ENCODE peak calls at places on chromosomes 6 and 20, in eight cellular contexts. One of them, this sample, is unnamed.
A peak's percentile ranks its signal among the peaks of the same experiment; 100 is the strongest.

GRCh38 chr6:90066715-90067114 is 172.4 kb downstream of the GJA10 start:
- DNase-seq in nucleus accumbens: no peak
- DNase-seq in GM12864: no peak
- DNase-seq in glomerular endothelial cell: no peak
- DNase-seq in naive thymus-derived CD4-positive, alpha-beta T cell: no peak
- DNase-seq in activated CD8-positive, alpha-beta memory T cell treated with anti-CD3 and anti-CD28 coated beads for 1 hour: no peak
- DNase-seq in posterior vena cava: no peak
- DNase-seq in hepatocyte: no peak
- DNase-seq in this sample: no peak

GRCh38 chr6:82013561-82014275 is 233.8 kb downstream of the IBTK start:
- DNase-seq in nucleus accumbens: no peak
- DNase-seq in GM12864: no peak
- DNase-seq in glomerular endothelial cell: peak; percentile 20
- DNase-seq in naive thymus-derived CD4-positive, alpha-beta T cell: no peak
- DNase-seq in activated CD8-positive, alpha-beta memory T cell treated with anti-CD3 and anti-CD28 coated beads for 1 hour: no peak
- DNase-seq in posterior vena cava: no peak
- DNase-seq in hepatocyte: no peak
- DNase-seq in this sample: no peak

GRCh38 chr6:693737-694038 is 749 bp upstream of the EXOC2 start:
- DNase-seq in nucleus accumbens: no peak
- DNase-seq in GM12864: no peak
- DNase-seq in glomerular endothelial cell: no peak
- DNase-seq in naive thymus-derived CD4-positive, alpha-beta T cell: no peak
- DNase-seq in activated CD8-positive, alpha-beta memory T cell treated with anti-CD3 and anti-CD28 coated beads for 1 hour: no peak
- DNase-seq in posterior vena cava: peak; percentile 79
- DNase-seq in hepatocyte: no peak
- DNase-seq in this sample: no peak

GRCh38 chr6:142015011-142015410 is 117.7 kb upstream of the GJE1 start:
- DNase-seq in nucleus accumbens: no peak
- DNase-seq in GM12864: no peak
- DNase-seq in glomerular endothelial cell: no peak
- DNase-seq in naive thymus-derived CD4-positive, alpha-beta T cell: no peak
- DNase-seq in activated CD8-positive, alpha-beta memory T cell treated with anti-CD3 and anti-CD28 coated beads for 1 hour: no peak
- DNase-seq in posterior vena cava: no peak
- DNase-seq in hepatocyte: no peak
- DNase-seq in this sample: no peak

GRCh38 chr6:155495011-155495768 is 39.6 kb upstream of the NOX3 start:
- DNase-seq in nucleus accumbens: no peak
- DNase-seq in GM12864: no peak
- DNase-seq in glomerular endothelial cell: no peak
- DNase-seq in naive thymus-derived CD4-positive, alpha-beta T cell: no peak
- DNase-seq in activated CD8-positive, alpha-beta memory T cell treated with anti-CD3 and anti-CD28 coated beads for 1 hour: no peak
- DNase-seq in posterior vena cava: peak; percentile 82
- DNase-seq in hepatocyte: peak; percentile 59
- DNase-seq in this sample: no peak

GRCh38 chr20:49557449-49557848 is 10.5 kb downstream of the PTGIS start:
- DNase-seq in nucleus accumbens: no peak
- DNase-seq in GM12864: no peak
- DNase-seq in glomerular endothelial cell: no peak
- DNase-seq in naive thymus-derived CD4-positive, alpha-beta T cell: no peak
- DNase-seq in activated CD8-positive, alpha-beta memory T cell treated with anti-CD3 and anti-CD28 coated beads for 1 hour: no peak
- DNase-seq in posterior vena cava: no peak
- DNase-seq in hepatocyte: no peak
- DNase-seq in this sample: no peak

GRCh38 chr20:50136822-50137599 is 16.5 kb downstream of the PEDS1 start:
- DNase-seq in nucleus accumbens: no peak
- DNase-seq in GM12864: no peak
- DNase-seq in glomerular endothelial cell: no peak
- DNase-seq in naive thymus-derived CD4-positive, alpha-beta T cell: no peak
- DNase-seq in activated CD8-positive, alpha-beta memory T cell treated with anti-CD3 and anti-CD28 coated beads for 1 hour: no peak
- DNase-seq in posterior vena cava: no peak
- DNase-seq in hepatocyte: no peak
- DNase-seq in this sample: no peak

GRCh38 chr20:23361108-23361650 is 803 bp upstream of the GZF1 start:
- DNase-seq in nucleus accumbens: no peak
- DNase-seq in GM12864: no peak
- DNase-seq in glomerular endothelial cell: no peak
- DNase-seq in naive thymus-derived CD4-positive, alpha-beta T cell: no peak
- DNase-seq in activated CD8-positive, alpha-beta memory T cell treated with anti-CD3 and anti-CD28 coated beads for 1 hour: no peak
- DNase-seq in posterior vena cava: no peak
- DNase-seq in hepatocyte: peak; percentile 58
- DNase-seq in this sample: no peak

GRCh38 chr6:43817192-43817591 is 47.2 kb downstream of the VEGFA start:
- DNase-seq in nucleus accumbens: no peak
- DNase-seq in GM12864: no peak
- DNase-seq in glomerular endothelial cell: no peak
- DNase-seq in naive thymus-derived CD4-positive, alpha-beta T cell: no peak
- DNase-seq in activated CD8-positive, alpha-beta memory T cell treated with anti-CD3 and anti-CD28 coated beads for 1 hour: no peak
- DNase-seq in posterior vena cava: no peak
- DNase-seq in hepatocyte: peak; percentile 75
- DNase-seq in this sample: no peak

GRCh38 chr6:144912474-144912873 is 627.3 kb downstream of the UTRN start:
- DNase-seq in nucleus accumbens: no peak
- DNase-seq in GM12864: no peak
- DNase-seq in glomerular endothelial cell: no peak
- DNase-seq in naive thymus-derived CD4-positive, alpha-beta T cell: no peak
- DNase-seq in activated CD8-positive, alpha-beta memory T cell treated with anti-CD3 and anti-CD28 coated beads for 1 hour: no peak
- DNase-seq in posterior vena cava: no peak
- DNase-seq in hepatocyte: no peak
- DNase-seq in this sample: no peak

GRCh38 chr20:33664085-33664761 is 2.1 kb downstream of the C20orf144 start:
- DNase-seq in nucleus accumbens: no peak
- DNase-seq in GM12864: no peak
- DNase-seq in glomerular endothelial cell: no peak
- DNase-seq in naive thymus-derived CD4-positive, alpha-beta T cell: no peak
- DNase-seq in activated CD8-positive, alpha-beta memory T cell treated with anti-CD3 and anti-CD28 coated beads for 1 hour: no peak
- DNase-seq in posterior vena cava: no peak
- DNase-seq in hepatocyte: no peak
- DNase-seq in this sample: no peak

GRCh38 chr6:77688641-77689040 is 35.8 kb downstream of the MEI4 start:
- DNase-seq in nucleus accumbens: no peak
- DNase-seq in GM12864: no peak
- DNase-seq in glomerular endothelial cell: no peak
- DNase-seq in naive thymus-derived CD4-positive, alpha-beta T cell: no peak
- DNase-seq in activated CD8-positive, alpha-beta memory T cell treated with anti-CD3 and anti-CD28 coated beads for 1 hour: no peak
- DNase-seq in posterior vena cava: no peak
- DNase-seq in hepatocyte: no peak
- DNase-seq in this sample: no peak

GRCh38 chr6:41984623-41985022 is 43.0 kb upstream of the CCND3 start:
- DNase-seq in nucleus accumbens: no peak
- DNase-seq in GM12864: no peak
- DNase-seq in glomerular endothelial cell: no peak
- DNase-seq in naive thymus-derived CD4-positive, alpha-beta T cell: no peak
- DNase-seq in activated CD8-positive, alpha-beta memory T cell treated with anti-CD3 and anti-CD28 coated beads for 1 hour: no peak
- DNase-seq in posterior vena cava: no peak
- DNase-seq in hepatocyte: no peak
- DNase-seq in this sample: no peak

This sample was measured in central memory CD8-positive, alpha-beta T cell.